ENCODE peak calls at places on chromosome 3, in four cellular contexts. One of them, this sample, is unnamed.

GRCh38 chr3:99429501-99429900 is 208.9 kb upstream of the COL8A1 start:
- DNase-seq in T-helper 17 cell: no peak
- DNase-seq in left lung: no peak
- DNase-seq in activated CD4-positive, alpha-beta T cell treated with anti-CD3 and anti-CD28 coated beads, Interleukin-2, amount 50 U/mL, for 24 hours: no peak
- DNase-seq in this sample: no peak

GRCh38 chr3:73716418-73716817 is 91.7 kb upstream of the PDZRN3 start:
- DNase-seq in T-helper 17 cell: no peak
- DNase-seq in left lung: no peak
- DNase-seq in activated CD4-positive, alpha-beta T cell treated with anti-CD3 and anti-CD28 coated beads, Interleukin-2, amount 50 U/mL, for 24 hours: no peak
- DNase-seq in this sample: no peak

GRCh38 chr3:187968883-187969580 is 184.9 kb upstream of the LPP start:
- DNase-seq in T-helper 17 cell: no peak
- DNase-seq in left lung: no peak
- DNase-seq in activated CD4-positive, alpha-beta T cell treated with anti-CD3 and anti-CD28 coated beads, Interleukin-2, amount 50 U/mL, for 24 hours: no peak
- DNase-seq in this sample: no peak

GRCh38 chr3:15294914-15295313 is 37.5 kb downstream of the SH3BP5 start:
- DNase-seq in T-helper 17 cell: no peak
- DNase-seq in left lung: no peak
- DNase-seq in activated CD4-positive, alpha-beta T cell treated with anti-CD3 and anti-CD28 coated beads, Interleukin-2, amount 50 U/mL, for 24 hours: no peak
- DNase-seq in this sample: no peak

GRCh38 chr3:170180107-170180951 is 1.2 kb downstream of the PHC3 start:
- DNase-seq in T-helper 17 cell: no peak
- DNase-seq in left lung: no peak
- DNase-seq in activated CD4-positive, alpha-beta T cell treated with anti-CD3 and anti-CD28 coated beads, Interleukin-2, amount 50 U/mL, for 24 hours: no peak
- DNase-seq in this sample: no peak

GRCh38 chr3:123347691-123348264 is 101.1 kb downstream of the ADCY5 start:
- DNase-seq in T-helper 17 cell: no peak
- DNase-seq in left lung: no peak
- DNase-seq in activated CD4-positive, alpha-beta T cell treated with anti-CD3 and anti-CD28 coated beads, Interleukin-2, amount 50 U/mL, for 24 hours: no peak
- DNase-seq in this sample: no peak

GRCh38 chr3:109132801-109133473 is 3.6 kb upstream of the C3orf85 start:
- DNase-seq in T-helper 17 cell: no peak
- DNase-seq in left lung: no peak
- DNase-seq in activated CD4-positive, alpha-beta T cell treated with anti-CD3 and anti-CD28 coated beads, Interleukin-2, amount 50 U/mL, for 24 hours: no peak
- DNase-seq in this sample: peak

GRCh38 chr3:120425877-120426276 is 24.9 kb downstream of the FSTL1 start:
- DNase-seq in T-helper 17 cell: no peak
- DNase-seq in left lung: no peak
- DNase-seq in activated CD4-positive, alpha-beta T cell treated with anti-CD3 and anti-CD28 coated beads, Interleukin-2, amount 50 U/mL, for 24 hours: no peak
- DNase-seq in this sample: no peak

GRCh38 chr3:43768594-43768993 is 77.9 kb downstream of the ABHD5 start:
- DNase-seq in T-helper 17 cell: no peak
- DNase-seq in left lung: no peak
- DNase-seq in activated CD4-positive, alpha-beta T cell treated with anti-CD3 and anti-CD28 coated beads, Interleukin-2, amount 50 U/mL, for 24 hours: no peak
- DNase-seq in this sample: no peak